ENCODE peak calls at places on chromosomes 16 and 17, in eight cellular contexts. One of them, this sample, is unnamed.

GRCh38 chr17:79803421-79803996 is 6.6 kb upstream of the CBX8 start:
- DNase-seq in upper lobe of right lung: no peak
- DNase-seq in thoracic aorta: no peak
- DNase-seq in CD8-positive, alpha-beta memory T cell: no peak
- DNase-seq in NCI-H1417 treated with DMSO at 0.1 percent for 48 hours: no peak
- DNase-seq in stimulated activated CD8-positive, alpha-beta memory T cell treated with anti-CD3 and anti-CD28 coated beads, Interleukin-4, amount 100 ng/mL, for 4 hours: no peak
- DNase-seq in effector memory CD8-positive, alpha-beta T cell: no peak
- DNase-seq in OCI-LY7: no peak
- DNase-seq in this sample: no peak

GRCh38 chr17:71494456-71494855 is 626.4 kb upstream of the SOX9 start:
- DNase-seq in upper lobe of right lung: no peak
- DNase-seq in thoracic aorta: no peak
- DNase-seq in CD8-positive, alpha-beta memory T cell: no peak
- DNase-seq in NCI-H1417 treated with DMSO at 0.1 percent for 48 hours: no peak
- DNase-seq in stimulated activated CD8-positive, alpha-beta memory T cell treated with anti-CD3 and anti-CD28 coated beads, Interleukin-4, amount 100 ng/mL, for 4 hours: no peak
- DNase-seq in effector memory CD8-positive, alpha-beta T cell: no peak
- DNase-seq in OCI-LY7: no peak
- DNase-seq in this sample: no peak

GRCh38 chr16:47037396-47037745 is 63.9 kb upstream of the DNAJA2 start:
- DNase-seq in upper lobe of right lung: no peak
- DNase-seq in thoracic aorta: no peak
- DNase-seq in CD8-positive, alpha-beta memory T cell: no peak
- DNase-seq in NCI-H1417 treated with DMSO at 0.1 percent for 48 hours: no peak
- DNase-seq in stimulated activated CD8-positive, alpha-beta memory T cell treated with anti-CD3 and anti-CD28 coated beads, Interleukin-4, amount 100 ng/mL, for 4 hours: no peak
- DNase-seq in effector memory CD8-positive, alpha-beta T cell: peak
- DNase-seq in OCI-LY7: peak
- DNase-seq in this sample: no peak

GRCh38 chr16:75257886-75258806 is 6.7 kb upstream of the BCAR1 start:
- DNase-seq in upper lobe of right lung: no peak
- DNase-seq in thoracic aorta: no peak
- DNase-seq in CD8-positive, alpha-beta memory T cell: no peak
- DNase-seq in NCI-H1417 treated with DMSO at 0.1 percent for 48 hours: no peak
- DNase-seq in stimulated activated CD8-positive, alpha-beta memory T cell treated with anti-CD3 and anti-CD28 coated beads, Interleukin-4, amount 100 ng/mL, for 4 hours: no peak
- DNase-seq in effector memory CD8-positive, alpha-beta T cell: no peak
- DNase-seq in OCI-LY7: no peak
- DNase-seq in this sample: no peak

GRCh38 chr17:7837375-7838290 is 3.6 kb downstream of the KDM6B start:
- DNase-seq in upper lobe of right lung: no peak
- DNase-seq in thoracic aorta: no peak
- DNase-seq in CD8-positive, alpha-beta memory T cell: no peak
- DNase-seq in NCI-H1417 treated with DMSO at 0.1 percent for 48 hours: no peak
- DNase-seq in stimulated activated CD8-positive, alpha-beta memory T cell treated with anti-CD3 and anti-CD28 coated beads, Interleukin-4, amount 100 ng/mL, for 4 hours: no peak
- DNase-seq in effector memory CD8-positive, alpha-beta T cell: no peak
- DNase-seq in OCI-LY7: peak
- DNase-seq in this sample: peak

GRCh38 chr16:24980077-24980793 is 34.9 kb downstream of the ARHGAP17 start:
- DNase-seq in upper lobe of right lung: no peak
- DNase-seq in thoracic aorta: no peak
- DNase-seq in CD8-positive, alpha-beta memory T cell: no peak
- DNase-seq in NCI-H1417 treated with DMSO at 0.1 percent for 48 hours: no peak
- DNase-seq in stimulated activated CD8-positive, alpha-beta memory T cell treated with anti-CD3 and anti-CD28 coated beads, Interleukin-4, amount 100 ng/mL, for 4 hours: no peak
- DNase-seq in effector memory CD8-positive, alpha-beta T cell: no peak
- DNase-seq in OCI-LY7: peak
- DNase-seq in this sample: no peak

GRCh38 chr16:19691161-19691850 is 26.7 kb downstream of the KNOP1 start:
- DNase-seq in upper lobe of right lung: no peak
- DNase-seq in thoracic aorta: no peak
- DNase-seq in CD8-positive, alpha-beta memory T cell: no peak
- DNase-seq in NCI-H1417 treated with DMSO at 0.1 percent for 48 hours: no peak
- DNase-seq in stimulated activated CD8-positive, alpha-beta memory T cell treated with anti-CD3 and anti-CD28 coated beads, Interleukin-4, amount 100 ng/mL, for 4 hours: no peak
- DNase-seq in effector memory CD8-positive, alpha-beta T cell: no peak
- DNase-seq in OCI-LY7: no peak
- DNase-seq in this sample: no peak

GRCh38 chr16:3578121-3578520 is 918 bp upstream of the NLRC3 start:
- DNase-seq in upper lobe of right lung: no peak
- DNase-seq in thoracic aorta: no peak
- DNase-seq in CD8-positive, alpha-beta memory T cell: peak
- DNase-seq in NCI-H1417 treated with DMSO at 0.1 percent for 48 hours: no peak
- DNase-seq in stimulated activated CD8-positive, alpha-beta memory T cell treated with anti-CD3 and anti-CD28 coated beads, Interleukin-4, amount 100 ng/mL, for 4 hours: peak
- DNase-seq in effector memory CD8-positive, alpha-beta T cell: peak
- DNase-seq in OCI-LY7: peak
- DNase-seq in this sample: no peak

GRCh38 chr17:36611345-36612072 is 10.1 kb downstream of the MRM1 start:
- DNase-seq in upper lobe of right lung: no peak
- DNase-seq in thoracic aorta: no peak
- DNase-seq in CD8-positive, alpha-beta memory T cell: no peak
- DNase-seq in NCI-H1417 treated with DMSO at 0.1 percent for 48 hours: no peak
- DNase-seq in stimulated activated CD8-positive, alpha-beta memory T cell treated with anti-CD3 and anti-CD28 coated beads, Interleukin-4, amount 100 ng/mL, for 4 hours: no peak
- DNase-seq in effector memory CD8-positive, alpha-beta T cell: no peak
- DNase-seq in OCI-LY7: no peak
- DNase-seq in this sample: no peak

GRCh38 chr16:84086357-84086756 is 30.4 kb downstream of the MBTPS1 start:
- DNase-seq in upper lobe of right lung: no peak
- DNase-seq in thoracic aorta: no peak
- DNase-seq in CD8-positive, alpha-beta memory T cell: no peak
- DNase-seq in NCI-H1417 treated with DMSO at 0.1 percent for 48 hours: no peak
- DNase-seq in stimulated activated CD8-positive, alpha-beta memory T cell treated with anti-CD3 and anti-CD28 coated beads, Interleukin-4, amount 100 ng/mL, for 4 hours: no peak
- DNase-seq in effector memory CD8-positive, alpha-beta T cell: no peak
- DNase-seq in OCI-LY7: no peak
- DNase-seq in this sample: no peak

GRCh38 chr17:4897198-4897657 is 2.1 kb upstream of the C17orf107 start:
- DNase-seq in upper lobe of right lung: no peak
- DNase-seq in thoracic aorta: no peak
- DNase-seq in CD8-positive, alpha-beta memory T cell: peak
- DNase-seq in NCI-H1417 treated with DMSO at 0.1 percent for 48 hours: no peak
- DNase-seq in stimulated activated CD8-positive, alpha-beta memory T cell treated with anti-CD3 and anti-CD28 coated beads, Interleukin-4, amount 100 ng/mL, for 4 hours: no peak
- DNase-seq in effector memory CD8-positive, alpha-beta T cell: no peak
- DNase-seq in OCI-LY7: no peak
- DNase-seq in this sample: peak